ENCODE peak calls at places on chromosomes 6 and 20, in seven cellular contexts. R is uterus; Q is PC-9; G is cardiac muscle cell; F is neural progenitor cell; X is CD8-positive, alpha-beta T cell; B is NT2/D1. V is an unnamed sample.
A peak's percentile ranks its signal among the peaks of the same experiment; 100 is the strongest.

GRCh38 chr6:88374556-88374955 is 208.4 kb upstream of the CNR1 start:
- DNase-seq in R (no peak), Q (no peak), G (no peak), F (no peak), X (no peak), B (no peak), V (no peak)

GRCh38 chr20:36543187-36544133 is 2.1 kb downstream of the MYL9 start:
- DNase-seq in R (peak; percentile 81), Q (no peak), G (peak; percentile 73), F (no peak), X (no peak), B (no peak), V (peak; percentile 98)

GRCh38 chr6:87261534-87261933 is 60.9 kb upstream of the SMIM8 start:
- DNase-seq in R (no peak), Q (no peak), G (no peak), F (no peak), X (no peak), B (no peak), V (no peak)

GRCh38 chr20:57401565-57401918 is 10.3 kb downstream of the RBM38 start:
- DNase-seq in R (no peak), Q (no peak), G (no peak), F (no peak), X (no peak), B (no peak), V (no peak)

GRCh38 chr6:151307501-151307900 is 67.7 kb downstream of the AKAP12 start:
- DNase-seq in R (no peak), Q (no peak), G (no peak), F (no peak), X (no peak), B (no peak), V (no peak)

GRCh38 chr6:95496769-95497426 is 80.4 kb upstream of the MANEA start:
- DNase-seq in R (no peak), Q (no peak), G (no peak), F (no peak), X (no peak), B (no peak), V (no peak)

GRCh38 chr6:7911345-7911725 is 747 bp upstream of the TXNDC5 start:
- DNase-seq in R (no peak), Q (peak; percentile 18), G (no peak), F (no peak), X (no peak), B (no peak), V (no peak)

GRCh38 chr6:147418523-147418922 is 90.0 kb upstream of the SAMD5 start:
- DNase-seq in R (no peak), Q (no peak), G (no peak), F (no peak), X (no peak), B (no peak), V (no peak)

GRCh38 chr20:1588166-1588868 is 30.8 kb upstream of the SIRPD start:
- DNase-seq in R (no peak), Q (no peak), G (no peak), F (no peak), X (no peak), B (no peak), V (no peak)

GRCh38 chr20:32585011-32585518 is at the start of gene NOL4L:
- DNase-seq in R (peak; percentile 40), Q (peak; percentile 57), G (peak; percentile 50), F (peak; percentile 82), X (peak; percentile 38), B (no peak), V (peak; percentile 32)

GRCh38 chr6:142407685-142408273 is 106.0 kb downstream of the ADGRG6 start:
- DNase-seq in R (no peak), Q (no peak), G (no peak), F (no peak), X (no peak), B (no peak), V (no peak)

GRCh38 chr6:16803294-16804006 is 42.2 kb upstream of the ATXN1 start:
- DNase-seq in R (peak; percentile 60), Q (no peak), G (peak; percentile 86), F (peak; percentile 31), X (no peak), B (no peak), V (peak; percentile 83)

GRCh38 chr6:87806635-87807034 is 104.6 kb upstream of the AKIRIN2 start:
- DNase-seq in R (no peak), Q (no peak), G (peak; percentile 15), F (no peak), X (no peak), B (no peak), V (no peak)

GRCh38 chr20:38748863-38749153 is 548 bp downstream of the ACTR5 start:
- DNase-seq in R (peak; percentile 23), Q (no peak), G (no peak), F (no peak), X (peak; percentile 56), B (no peak), V (no peak)

GRCh38 chr6:152471459-152472070 is 165.6 kb downstream of the SYNE1 start:
- DNase-seq in R (no peak), Q (no peak), G (no peak), F (no peak), X (no peak), B (no peak), V (no peak)

GRCh38 chr6:38404900-38405556 is 234.7 kb downstream of the BTBD9 start:
- DNase-seq in R (no peak), Q (peak; percentile 63), G (peak; percentile 25), F (no peak), X (no peak), B (no peak), V (no peak)

GRCh38 chr6:111727798-111728197 is 122.1 kb upstream of the TRAF3IP2 start:
- DNase-seq in R (no peak), Q (no peak), G (peak; percentile 69), F (no peak), X (no peak), B (no peak), V (no peak)

GRCh38 chr20:52056203-52057062 is 135.1 kb downstream of the ZFP64 start:
- DNase-seq in R (no peak), Q (no peak), G (peak; percentile 64), F (no peak), X (no peak), B (no peak), V (no peak)

GRCh38 chr20:61453219-61453618 is 201.2 kb downstream of the CDH4 start:
- DNase-seq in R (no peak), Q (no peak), G (no peak), F (no peak), X (no peak), B (no peak), V (no peak)

GRCh38 chr6:121697921-121698320 is 262.5 kb downstream of the GJA1 start:
- DNase-seq in R (no peak), Q (no peak), G (no peak), F (no peak), X (no peak), B (no peak), V (no peak)

GRCh38 chr6:121619013-121619412 is 183.6 kb downstream of the GJA1 start:
- DNase-seq in R (no peak), Q (no peak), G (no peak), F (peak; percentile 32), X (no peak), B (peak; percentile 77), V (no peak)

GRCh38 chr6:84081222-84081621 is 47.6 kb downstream of the MRAP2 start:
- DNase-seq in R (no peak), Q (no peak), G (no peak), F (no peak), X (no peak), B (no peak), V (no peak)

GRCh38 chr6:2020909-2021308 is 224.5 kb downstream of the GMDS start:
- DNase-seq in R (no peak), Q (no peak), G (peak; percentile 47), F (no peak), X (no peak), B (no peak), V (no peak)

DNA sequence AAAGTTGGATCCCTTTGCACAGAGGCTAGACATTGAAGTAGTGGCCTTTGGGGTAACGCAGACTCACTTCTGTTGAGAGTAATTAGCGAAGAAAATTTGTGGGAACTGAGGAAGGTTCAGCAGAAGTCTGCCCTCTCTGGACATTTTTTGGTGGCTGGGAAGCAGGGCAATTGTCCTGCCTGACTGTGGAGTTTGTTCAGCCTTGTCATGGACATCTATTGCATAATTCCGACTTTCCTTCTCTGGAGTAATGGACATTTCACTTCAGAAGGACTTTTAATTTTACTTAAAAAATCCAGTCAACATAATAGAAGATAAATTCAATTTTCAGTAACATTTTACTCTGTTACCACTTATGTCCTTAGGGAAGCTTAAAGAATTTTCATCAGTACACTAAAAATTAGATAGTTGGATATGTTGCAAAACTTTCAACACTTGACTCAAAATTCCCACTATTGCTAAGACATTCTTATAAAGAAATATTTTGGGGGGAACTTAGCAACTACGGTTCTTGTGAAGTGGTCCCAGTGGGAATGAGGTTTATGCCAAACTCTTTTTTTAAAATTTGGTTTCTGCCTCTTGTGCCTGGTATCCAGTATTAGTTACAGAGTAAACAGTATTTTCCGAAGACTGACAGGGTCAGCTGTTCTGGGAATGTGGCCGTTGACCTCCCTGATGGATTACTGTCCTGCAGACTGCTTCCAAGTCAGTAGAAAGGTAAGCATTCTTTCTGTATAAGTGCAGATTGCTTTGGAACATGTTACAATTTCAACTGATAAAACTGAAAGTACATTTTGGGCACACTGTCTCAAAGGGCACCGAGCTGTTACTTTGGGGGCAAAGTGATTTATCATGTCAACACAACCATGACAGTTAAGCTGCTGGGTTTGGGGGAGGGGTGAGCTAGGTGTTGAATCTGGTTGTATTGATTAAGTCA is 100.6 kb upstream of the MLIP start:
- DNase-seq in R (no peak), Q (no peak), G (peak; percentile 40), F (no peak), X (no peak), B (no peak), V (no peak)
- H3K4me3 ChIP-seq in R (no peak overlapping the region), Q (peak overlapping the region; percentile 7), G (no peak overlapping the region), F (no peak overlapping the region), X (no peak overlapping the region), B (no peak overlapping the region), V (no peak overlapping the region)

GRCh38 chr6:159508966-159509365 is 184.1 kb downstream of the SOD2 start:
- DNase-seq in R (no peak), Q (no peak), G (no peak), F (no peak), X (no peak), B (no peak), V (no peak)
- H3K9me3 ChIP-seq in R (no peaks in the 10 kb centered on the region), Q (no peaks in the 10 kb centered on the region), G (no peaks in the 10 kb centered on the region), F (no peaks in the 10 kb centered on the region), X (no peaks in the 10 kb centered on the region), B (no peaks in the 10 kb centered on the region), V (no peaks in the 10 kb centered on the region)

GRCh38 chr6:132264101-132264500 is 137.2 kb downstream of the MOXD1 start:
- DNase-seq in R (no peak), Q (no peak), G (no peak), F (no peak), X (no peak), B (no peak), V (no peak)
- H3K4me1 ChIP-seq in R (no peaks in the 10 kb centered on the region), Q (no peaks in the 10 kb centered on the region), G (peaks cover 4% of the 10 kb centered on the region), F (peaks cover 3% of the 10 kb centered on the region), X (no peaks in the 10 kb centered on the region), B (no peaks in the 10 kb centered on the region), V (no peaks in the 10 kb centered on the region)

DNA sequence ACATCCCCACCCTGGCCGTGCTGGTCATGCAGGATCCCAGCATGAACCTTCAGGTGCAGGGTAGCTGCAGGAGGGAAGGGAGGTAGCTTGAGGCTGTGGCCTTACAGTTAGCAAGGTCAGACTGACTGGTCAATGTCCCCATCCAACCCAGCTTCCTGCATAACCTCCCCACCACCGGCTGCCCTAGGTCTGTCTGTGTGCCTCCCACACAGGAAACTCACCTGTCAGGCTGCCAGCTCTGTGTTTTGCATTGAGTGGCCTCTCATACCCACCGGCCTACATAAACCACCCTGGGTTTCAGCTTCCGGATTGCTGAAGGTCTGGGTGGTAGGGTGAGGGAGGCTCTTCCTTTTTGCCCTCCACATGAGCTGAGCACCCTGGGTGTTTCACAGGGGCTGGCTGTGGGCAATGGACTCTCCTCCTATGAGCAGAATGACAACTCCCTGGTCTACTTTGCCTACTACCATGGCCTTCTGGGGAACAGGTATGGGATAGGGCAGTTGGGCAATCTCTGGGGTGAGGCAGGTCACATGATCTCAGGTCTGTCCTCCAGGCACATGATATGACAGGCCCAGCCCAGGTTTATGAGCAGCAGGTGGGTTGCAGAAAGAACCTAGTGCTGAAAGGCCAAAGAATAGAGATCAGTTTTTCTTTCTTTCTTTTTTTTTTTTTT is 1.8 kb downstream of the CTSA start:
- DNase-seq in R (no peak), Q (no peak), G (no peak), F (no peak), X (peak; percentile 42), B (no peak), V (peak; percentile 59)
- H3K4me3 ChIP-seq in R (no peak overlapping the region), Q (no peak overlapping the region), G (no peak overlapping the region), F (no peak overlapping the region), X (no peak overlapping the region), B (no peak overlapping the region), V (no peak overlapping the region)